ENCODE peak calls at places on chromosomes 3 and 15, in nine cellular contexts. One of them, this sample, is unnamed.

GRCh38 chr15:47333758-47334157 is 383.5 kb upstream of the SEMA6D start:
- DNase-seq in choroid plexus epithelial cell: peak
- DNase-seq in effector memory CD4-positive, alpha-beta T cell: no peak
- DNase-seq in CD8-positive, alpha-beta T cell: no peak
- DNase-seq in SJCRH30: peak
- DNase-seq in hepatocyte: no peak
- DNase-seq in AG10803: no peak
- DNase-seq in upper lobe of left lung: no peak
- DNase-seq in neuronal stem cell: no peak
- DNase-seq in this sample: no peak

GRCh38 chr3:179179979-179180758 is 32.0 kb downstream of the PIK3CA start:
- DNase-seq in AG10803: peak
- DNase-seq in neuronal stem cell: no peak
- DNase-seq in choroid plexus epithelial cell: peak
- DNase-seq in effector memory CD4-positive, alpha-beta T cell: no peak
- DNase-seq in CD8-positive, alpha-beta T cell: no peak
- DNase-seq in upper lobe of left lung: no peak
- DNase-seq in hepatocyte: no peak
- DNase-seq in SJCRH30: peak
- DNase-seq in this sample: no peak

GRCh38 chr3:31043184-31043819 is 148.8 kb upstream of the GADL1 start:
- DNase-seq in effector memory CD4-positive, alpha-beta T cell: no peak
- DNase-seq in neuronal stem cell: no peak
- DNase-seq in AG10803: peak
- DNase-seq in hepatocyte: no peak
- DNase-seq in SJCRH30: no peak
- DNase-seq in upper lobe of left lung: no peak
- DNase-seq in CD8-positive, alpha-beta T cell: no peak
- DNase-seq in choroid plexus epithelial cell: peak
- DNase-seq in this sample: no peak

GRCh38 chr3:12175844-12176453 is 17.2 kb upstream of the TIMP4 start:
- DNase-seq in upper lobe of left lung: no peak
- DNase-seq in SJCRH30: peak
- DNase-seq in choroid plexus epithelial cell: peak
- DNase-seq in CD8-positive, alpha-beta T cell: no peak
- DNase-seq in AG10803: peak
- DNase-seq in neuronal stem cell: peak
- DNase-seq in effector memory CD4-positive, alpha-beta T cell: no peak
- DNase-seq in hepatocyte: peak
- DNase-seq in this sample: peak

GRCh38 chr15:36894062-36894461 is 206.3 kb downstream of the MEIS2 start:
- DNase-seq in hepatocyte: no peak
- DNase-seq in neuronal stem cell: no peak
- DNase-seq in effector memory CD4-positive, alpha-beta T cell: no peak
- DNase-seq in AG10803: no peak
- DNase-seq in CD8-positive, alpha-beta T cell: no peak
- DNase-seq in choroid plexus epithelial cell: no peak
- DNase-seq in upper lobe of left lung: no peak
- DNase-seq in SJCRH30: no peak
- DNase-seq in this sample: no peak

GRCh38 chr3:182683335-182684257 is 109.7 kb upstream of the ATP11B start:
- DNase-seq in hepatocyte: peak
- DNase-seq in SJCRH30: peak
- DNase-seq in neuronal stem cell: peak
- DNase-seq in CD8-positive, alpha-beta T cell: peak
- DNase-seq in effector memory CD4-positive, alpha-beta T cell: no peak
- DNase-seq in upper lobe of left lung: no peak
- DNase-seq in AG10803: peak
- DNase-seq in choroid plexus epithelial cell: peak
- DNase-seq in this sample: peak

GRCh38 chr15:91496754-91497691 is 356.5 kb upstream of the SLCO3A1 start:
- DNase-seq in choroid plexus epithelial cell: no peak
- DNase-seq in neuronal stem cell: no peak
- DNase-seq in CD8-positive, alpha-beta T cell: no peak
- DNase-seq in upper lobe of left lung: no peak
- DNase-seq in SJCRH30: no peak
- DNase-seq in effector memory CD4-positive, alpha-beta T cell: no peak
- DNase-seq in hepatocyte: no peak
- DNase-seq in AG10803: no peak
- DNase-seq in this sample: no peak

GRCh38 chr3:143171656-143172055 is 52.1 kb downstream of the CHST2 start:
- DNase-seq in SJCRH30: no peak
- DNase-seq in upper lobe of left lung: no peak
- DNase-seq in hepatocyte: no peak
- DNase-seq in CD8-positive, alpha-beta T cell: no peak
- DNase-seq in choroid plexus epithelial cell: peak
- DNase-seq in AG10803: no peak
- DNase-seq in neuronal stem cell: no peak
- DNase-seq in effector memory CD4-positive, alpha-beta T cell: no peak
- DNase-seq in this sample: no peak

GRCh38 chr15:82709081-82709420 is 624 bp downstream of the AP3B2 start:
- DNase-seq in upper lobe of left lung: no peak
- DNase-seq in SJCRH30: no peak
- DNase-seq in hepatocyte: no peak
- DNase-seq in AG10803: no peak
- DNase-seq in neuronal stem cell: no peak
- DNase-seq in choroid plexus epithelial cell: peak
- DNase-seq in CD8-positive, alpha-beta T cell: no peak
- DNase-seq in effector memory CD4-positive, alpha-beta T cell: no peak
- DNase-seq in this sample: no peak

GRCh38 chr15:82712036-82712435 is 2.4 kb upstream of the AP3B2 start:
- DNase-seq in hepatocyte: no peak
- DNase-seq in effector memory CD4-positive, alpha-beta T cell: no peak
- DNase-seq in neuronal stem cell: no peak
- DNase-seq in CD8-positive, alpha-beta T cell: no peak
- DNase-seq in AG10803: no peak
- DNase-seq in SJCRH30: no peak
- DNase-seq in upper lobe of left lung: no peak
- DNase-seq in choroid plexus epithelial cell: no peak
- DNase-seq in this sample: no peak

GRCh38 chr15:82710208-82710555 is 507 bp upstream of the AP3B2 start:
- DNase-seq in upper lobe of left lung: no peak
- DNase-seq in choroid plexus epithelial cell: no peak
- DNase-seq in SJCRH30: no peak
- DNase-seq in neuronal stem cell: no peak
- DNase-seq in hepatocyte: no peak
- DNase-seq in effector memory CD4-positive, alpha-beta T cell: no peak
- DNase-seq in CD8-positive, alpha-beta T cell: no peak
- DNase-seq in AG10803: no peak
- DNase-seq in this sample: no peak

GRCh38 chr15:82710926-82711490 is 1.3 kb upstream of the AP3B2 start:
- DNase-seq in SJCRH30: no peak
- DNase-seq in neuronal stem cell: no peak
- DNase-seq in effector memory CD4-positive, alpha-beta T cell: no peak
- DNase-seq in CD8-positive, alpha-beta T cell: no peak
- DNase-seq in upper lobe of left lung: peak
- DNase-seq in AG10803: no peak
- DNase-seq in choroid plexus epithelial cell: no peak
- DNase-seq in hepatocyte: no peak
- DNase-seq in this sample: no peak

DNA sequence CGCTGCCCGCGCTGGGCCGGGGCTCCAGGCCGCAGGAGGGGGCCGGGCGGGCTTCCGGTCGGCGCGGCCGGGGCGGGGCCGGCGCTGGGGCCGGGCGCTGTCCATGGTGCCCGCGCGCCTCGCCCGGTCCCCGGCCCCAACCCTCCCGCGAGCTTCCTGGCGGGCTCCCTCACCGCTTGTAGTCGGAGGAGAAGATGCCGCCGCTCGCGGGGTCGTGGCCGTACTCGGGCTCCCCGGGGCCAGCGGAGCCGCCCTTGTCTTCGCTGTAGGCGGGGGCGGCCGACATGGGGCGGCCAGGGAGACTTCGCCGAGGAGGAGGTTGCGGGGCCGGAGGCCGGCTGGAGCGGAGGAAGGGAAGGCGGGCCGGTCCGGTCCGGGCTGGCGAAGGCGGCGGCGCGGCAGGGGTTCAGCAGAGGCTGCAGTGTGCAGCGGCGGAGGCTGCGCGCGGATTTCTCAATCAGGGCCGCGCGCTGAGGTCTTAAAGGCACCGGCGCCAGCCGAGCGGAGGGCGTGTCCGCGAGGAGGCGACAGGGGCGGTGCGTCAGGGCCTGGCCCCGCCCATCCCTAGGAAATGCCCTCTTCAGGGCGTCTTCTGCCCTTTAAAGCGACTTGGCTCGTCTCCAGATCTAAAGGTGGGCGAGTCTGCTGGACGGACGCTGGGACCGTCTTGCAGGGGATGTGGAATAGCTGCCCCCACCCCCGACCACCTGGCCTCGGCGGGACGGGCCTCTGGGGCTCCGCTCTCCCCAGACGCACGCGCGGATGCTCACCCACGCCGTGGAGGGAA is at the start of gene AP3B2:
- DNase-seq in CD8-positive, alpha-beta T cell: peak
- DNase-seq in choroid plexus epithelial cell: peak
- DNase-seq in SJCRH30: peak
- DNase-seq in upper lobe of left lung: peak
- DNase-seq in AG10803: peak
- DNase-seq in hepatocyte: peak
- DNase-seq in effector memory CD4-positive, alpha-beta T cell: peak
- DNase-seq in neuronal stem cell: peak
- DNase-seq in this sample: peak
- H3K4me3 ChIP-seq in CD8-positive, alpha-beta T cell: peak
- H3K4me3 ChIP-seq in choroid plexus epithelial cell: peak
- H3K4me3 ChIP-seq in SJCRH30: peak
- H3K4me3 ChIP-seq in upper lobe of left lung: peak
- H3K4me3 ChIP-seq in AG10803: peak
- H3K4me3 ChIP-seq in hepatocyte: peak
- H3K4me3 ChIP-seq in effector memory CD4-positive, alpha-beta T cell: peak
- H3K4me3 ChIP-seq in neuronal stem cell: peak
- H3K4me3 ChIP-seq in this sample: peak

GRCh38 chr15:73694419-73694818 is 10.2 kb downstream of the CD276 start:
- DNase-seq in choroid plexus epithelial cell: peak
- DNase-seq in SJCRH30: no peak
- DNase-seq in AG10803: no peak
- DNase-seq in effector memory CD4-positive, alpha-beta T cell: no peak
- DNase-seq in neuronal stem cell: no peak
- DNase-seq in CD8-positive, alpha-beta T cell: no peak
- DNase-seq in upper lobe of left lung: no peak
- DNase-seq in hepatocyte: no peak
- DNase-seq in this sample: no peak

GRCh38 chr15:73699249-73700040 is 15.3 kb downstream of the CD276 start:
- DNase-seq in choroid plexus epithelial cell: no peak
- DNase-seq in upper lobe of left lung: peak
- DNase-seq in hepatocyte: no peak
- DNase-seq in SJCRH30: no peak
- DNase-seq in effector memory CD4-positive, alpha-beta T cell: no peak
- DNase-seq in CD8-positive, alpha-beta T cell: no peak
- DNase-seq in neuronal stem cell: no peak
- DNase-seq in AG10803: no peak
- DNase-seq in this sample: peak

GRCh38 chr15:73696641-73697001 is 12.4 kb downstream of the CD276 start:
- DNase-seq in AG10803: no peak
- DNase-seq in neuronal stem cell: no peak
- DNase-seq in CD8-positive, alpha-beta T cell: no peak
- DNase-seq in SJCRH30: no peak
- DNase-seq in hepatocyte: no peak
- DNase-seq in effector memory CD4-positive, alpha-beta T cell: no peak
- DNase-seq in choroid plexus epithelial cell: no peak
- DNase-seq in upper lobe of left lung: no peak
- DNase-seq in this sample: no peak

GRCh38 chr15:73697033-73697467 is 12.9 kb downstream of the CD276 start:
- DNase-seq in neuronal stem cell: no peak
- DNase-seq in choroid plexus epithelial cell: peak
- DNase-seq in SJCRH30: peak
- DNase-seq in CD8-positive, alpha-beta T cell: peak
- DNase-seq in AG10803: peak
- DNase-seq in hepatocyte: peak
- DNase-seq in effector memory CD4-positive, alpha-beta T cell: peak
- DNase-seq in upper lobe of left lung: peak
- DNase-seq in this sample: peak

GRCh38 chr15:73695773-73696640 is 11.8 kb downstream of the CD276 start:
- DNase-seq in CD8-positive, alpha-beta T cell: no peak
- DNase-seq in choroid plexus epithelial cell: no peak
- DNase-seq in effector memory CD4-positive, alpha-beta T cell: no peak
- DNase-seq in hepatocyte: no peak
- DNase-seq in SJCRH30: no peak
- DNase-seq in upper lobe of left lung: peak
- DNase-seq in AG10803: no peak
- DNase-seq in neuronal stem cell: no peak
- DNase-seq in this sample: no peak
- H3K4me3 ChIP-seq in CD8-positive, alpha-beta T cell: no peak
- H3K4me3 ChIP-seq in choroid plexus epithelial cell: no peak
- H3K4me3 ChIP-seq in effector memory CD4-positive, alpha-beta T cell: no peak
- H3K4me3 ChIP-seq in hepatocyte: no peak
- H3K4me3 ChIP-seq in SJCRH30: no peak
- H3K4me3 ChIP-seq in upper lobe of left lung: no peak
- H3K4me3 ChIP-seq in AG10803: no peak
- H3K4me3 ChIP-seq in neuronal stem cell: no peak
- H3K4me3 ChIP-seq in this sample: no peak

GRCh38 chr3:38171622-38172021 is 6.3 kb downstream of the OXSR1 start:
- DNase-seq in AG10803: no peak
- DNase-seq in effector memory CD4-positive, alpha-beta T cell: no peak
- DNase-seq in hepatocyte: no peak
- DNase-seq in neuronal stem cell: no peak
- DNase-seq in upper lobe of left lung: no peak
- DNase-seq in choroid plexus epithelial cell: no peak
- DNase-seq in CD8-positive, alpha-beta T cell: no peak
- DNase-seq in SJCRH30: no peak
- DNase-seq in this sample: no peak

GRCh38 chr3:38168988-38169363 is 3.6 kb downstream of the OXSR1 start:
- DNase-seq in SJCRH30: no peak
- DNase-seq in neuronal stem cell: no peak
- DNase-seq in upper lobe of left lung: no peak
- DNase-seq in hepatocyte: no peak
- DNase-seq in effector memory CD4-positive, alpha-beta T cell: no peak
- DNase-seq in choroid plexus epithelial cell: no peak
- DNase-seq in AG10803: peak
- DNase-seq in CD8-positive, alpha-beta T cell: no peak
- DNase-seq in this sample: no peak

GRCh38 chr3:38177175-38177574 is 11.8 kb downstream of the OXSR1 start:
- DNase-seq in hepatocyte: no peak
- DNase-seq in neuronal stem cell: no peak
- DNase-seq in effector memory CD4-positive, alpha-beta T cell: no peak
- DNase-seq in AG10803: no peak
- DNase-seq in choroid plexus epithelial cell: no peak
- DNase-seq in CD8-positive, alpha-beta T cell: no peak
- DNase-seq in SJCRH30: no peak
- DNase-seq in upper lobe of left lung: no peak
- DNase-seq in this sample: no peak

GRCh38 chr3:38170722-38171121 is 5.4 kb downstream of the OXSR1 start:
- DNase-seq in AG10803: no peak
- DNase-seq in choroid plexus epithelial cell: no peak
- DNase-seq in CD8-positive, alpha-beta T cell: no peak
- DNase-seq in upper lobe of left lung: no peak
- DNase-seq in hepatocyte: no peak
- DNase-seq in SJCRH30: peak
- DNase-seq in neuronal stem cell: no peak
- DNase-seq in effector memory CD4-positive, alpha-beta T cell: no peak
- DNase-seq in this sample: no peak

GRCh38 chr3:38173834-38174418 is 8.6 kb downstream of the OXSR1 start:
- DNase-seq in hepatocyte: no peak
- DNase-seq in neuronal stem cell: no peak
- DNase-seq in AG10803: no peak
- DNase-seq in SJCRH30: no peak
- DNase-seq in upper lobe of left lung: no peak
- DNase-seq in CD8-positive, alpha-beta T cell: no peak
- DNase-seq in choroid plexus epithelial cell: no peak
- DNase-seq in effector memory CD4-positive, alpha-beta T cell: no peak
- DNase-seq in this sample: peak
- H3K4me3 ChIP-seq in hepatocyte: no peak
- H3K4me3 ChIP-seq in neuronal stem cell: no peak
- H3K4me3 ChIP-seq in AG10803: no peak
- H3K4me3 ChIP-seq in SJCRH30: no peak
- H3K4me3 ChIP-seq in upper lobe of left lung: no peak
- H3K4me3 ChIP-seq in CD8-positive, alpha-beta T cell: no peak
- H3K4me3 ChIP-seq in choroid plexus epithelial cell: no peak
- H3K4me3 ChIP-seq in effector memory CD4-positive, alpha-beta T cell: no peak
- H3K4me3 ChIP-seq in this sample: no peak

DNA sequence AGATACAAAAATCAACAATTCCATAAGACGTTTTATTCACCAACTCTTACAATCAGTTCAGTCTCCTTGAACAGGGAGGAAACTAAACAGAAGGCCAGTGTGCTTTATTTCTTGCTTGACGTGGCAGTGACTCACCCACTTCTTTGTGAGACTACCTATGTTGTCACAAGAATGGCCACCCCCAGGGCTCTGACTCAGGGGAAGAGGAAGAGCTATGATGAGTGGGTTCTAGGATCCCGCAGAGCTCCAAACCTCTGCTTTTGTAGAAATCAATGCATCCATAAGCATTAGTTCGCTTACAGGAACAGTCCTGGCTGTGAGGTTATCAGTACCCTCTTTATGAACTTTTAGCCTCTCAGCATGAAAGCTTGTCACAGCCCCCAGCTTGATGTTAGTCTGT is 102.7 kb downstream of the SENP2 start:
- DNase-seq in effector memory CD4-positive, alpha-beta T cell: no peak
- DNase-seq in neuronal stem cell: no peak
- DNase-seq in upper lobe of left lung: no peak
- DNase-seq in choroid plexus epithelial cell: peak
- DNase-seq in SJCRH30: no peak
- DNase-seq in CD8-positive, alpha-beta T cell: no peak
- DNase-seq in AG10803: peak
- DNase-seq in hepatocyte: peak
- DNase-seq in this sample: no peak
- H3K4me3 ChIP-seq in effector memory CD4-positive, alpha-beta T cell: no peak
- H3K4me3 ChIP-seq in neuronal stem cell: no peak
- H3K4me3 ChIP-seq in upper lobe of left lung: no peak
- H3K4me3 ChIP-seq in choroid plexus epithelial cell: no peak
- H3K4me3 ChIP-seq in SJCRH30: no peak
- H3K4me3 ChIP-seq in CD8-positive, alpha-beta T cell: no peak
- H3K4me3 ChIP-seq in AG10803: no peak
- H3K4me3 ChIP-seq in hepatocyte: no peak
- H3K4me3 ChIP-seq in this sample: no peak